ENCODE peak calls at places on chromosome 17, in nine cellular contexts. L is iris pigment epithelial cell, D is pancreas, A is HEK293T, Y is hepatic stellate cell, R is colonic mucosa, C is AG04449, Z is ovary, W is substantia nigra. T is an unnamed sample.

GRCh38 chr17:77148109-77148958 is 7.6 kb downstream of the SEC14L1 start:
- DNase-seq in W (no peak), D (no peak), R (no peak), Z (peak), L (no peak), Y (no peak), A (no peak), C (no peak), T (no peak)

GRCh38 chr17:79984045-79984840 is 51.4 kb downstream of the TBC1D16 start:
- DNase-seq in W (no peak), L (no peak), D (no peak), Z (peak), R (no peak), A (no peak), Y (no peak), C (no peak), T (no peak)

GRCh38 chr17:14201087-14201486 is 35.6 kb downstream of the CDRT15 start:
- DNase-seq in A (no peak), L (peak), C (no peak), Z (no peak), W (no peak), Y (no peak), D (no peak), R (no peak), T (no peak)

GRCh38 chr17:81991684-81992513 is 14.5 kb downstream of the ASPSCR1 start:
- DNase-seq in D (peak), L (peak), W (no peak), Y (no peak), C (no peak), Z (no peak), R (peak), A (no peak), T (no peak)

GRCh38 chr17:47850692-47851573 is at the start of gene SP6:
- DNase-seq in A (peak), W (no peak), R (peak), L (peak), Z (peak), D (peak), C (no peak), Y (no peak), T (no peak)

GRCh38 chr17:9032583-9032982 is 11.3 kb downstream of the NTN1 start:
- DNase-seq in D (no peak), Y (no peak), W (no peak), A (no peak), Z (no peak), R (no peak), C (no peak), L (no peak), T (no peak)

GRCh38 chr17:8031261-8031661 is 7.6 kb upstream of the ALOX15B start:
- DNase-seq in D (no peak), W (no peak), Y (no peak), C (no peak), Z (no peak), A (no peak), R (no peak), L (no peak), T (no peak)

GRCh38 chr17:31744541-31744951 is 114.5 kb downstream of the COPRS start:
- DNase-seq in R (no peak), D (no peak), Y (no peak), W (no peak), Z (no peak), L (no peak), C (no peak), A (no peak), T (no peak)

GRCh38 chr17:34769899-34770298 is 190.5 kb downstream of the TMEM132E start:
- DNase-seq in W (no peak), D (no peak), C (no peak), L (no peak), R (no peak), Z (no peak), A (no peak), Y (no peak), T (no peak)

GRCh38 chr17:16888413-16889087 is 83.4 kb downstream of the TNFRSF13B start:
- DNase-seq in Y (no peak), R (no peak), D (no peak), W (no peak), C (no peak), L (no peak), A (no peak), Z (no peak), T (no peak)

GRCh38 chr17:66767164-66767933 is 67.6 kb upstream of the CACNG5 start:
- DNase-seq in R (no peak), Z (no peak), W (no peak), Y (no peak), C (no peak), A (no peak), L (no peak), D (no peak), T (no peak)

GRCh38 chr17:68709995-68710780 is 109.0 kb upstream of the FAM20A start:
- DNase-seq in D (no peak), C (peak), R (no peak), W (no peak), L (peak), A (no peak), Z (no peak), Y (peak), T (no peak)

GRCh38 chr17:60676758-60677307 is 818 bp upstream of the BCAS3 start:
- DNase-seq in Y (no peak), R (no peak), Z (no peak), C (no peak), A (no peak), D (no peak), W (no peak), L (no peak), T (no peak)

GRCh38 chr17:50381920-50382319 is 8.9 kb downstream of the EME1 start:
- DNase-seq in D (no peak), A (no peak), L (no peak), C (no peak), R (no peak), Y (no peak), Z (no peak), W (no peak), T (no peak)

GRCh38 chr17:6577686-6578263 is 21.4 kb upstream of the PITPNM3 start:
- DNase-seq in C (no peak), R (peak), A (no peak), L (no peak), Y (no peak), Z (no peak), W (no peak), D (no peak), T (no peak)

GRCh38 chr17:63573634-63574033 is 23.4 kb downstream of the DCAF7 start:
- DNase-seq in C (no peak), W (no peak), A (peak), D (no peak), R (no peak), L (no peak), Y (no peak), Z (no peak), T (no peak)

GRCh38 chr17:76139801-76140660 is 1.0 kb downstream of the FOXJ1 start:
- DNase-seq in Z (no peak), A (no peak), L (no peak), W (no peak), D (no peak), R (peak), Y (no peak), C (no peak), T (no peak)

GRCh38 chr17:64775701-64776570 is 113.8 kb upstream of the SMURF2 start:
- DNase-seq in C (no peak), L (no peak), Y (no peak), Z (no peak), D (no peak), R (peak), A (no peak), W (no peak), T (no peak)

GRCh38 chr17:77675411-77675810 is 283.1 kb upstream of the TNRC6C start:
- DNase-seq in L (no peak), W (no peak), Z (no peak), A (no peak), C (no peak), D (no peak), Y (no peak), R (no peak), T (no peak)

GRCh38 chr17:40480501-40481003 is 20.9 kb downstream of the TNS4 start:
- DNase-seq in C (no peak), A (no peak), Z (no peak), W (no peak), Y (no peak), D (no peak), L (no peak), R (peak), T (no peak)

GRCh38 chr17:42431758-42432161 is 8.7 kb upstream of the CAVIN1 start:
- DNase-seq in W (no peak), Y (no peak), L (peak), Z (peak), C (no peak), D (no peak), A (no peak), R (no peak), T (no peak)

GRCh38 chr17:44269118-44269794 is 1.3 kb upstream of the SLC4A1 start:
- DNase-seq in R (no peak), D (no peak), Y (no peak), A (no peak), C (no peak), Z (no peak), W (no peak), L (no peak), T (no peak)

GRCh38 chr17:81253358-81254131 is 14.4 kb downstream of the NDUFAF8 start:
- DNase-seq in R (peak), Z (no peak), L (no peak), C (no peak), D (no peak), A (peak), W (no peak), Y (peak), T (peak)

GRCh38 chr17:58811301-58811700 is 55.6 kb downstream of the PPM1E start:
- DNase-seq in W (no peak), C (no peak), A (no peak), Y (no peak), L (no peak), Z (no peak), D (no peak), R (no peak), T (no peak)

GRCh38 chr17:50533720-50534148 is 1.2 kb downstream of the EPN3 start:
- DNase-seq in Z (peak), W (no peak), A (no peak), L (peak), D (peak), R (peak), Y (no peak), C (no peak), T (no peak)

GRCh38 chr17:31401456-31402254 is 10.2 kb downstream of the RAB11FIP4 start:
- DNase-seq in A (no peak), Y (no peak), L (no peak), Z (no peak), R (no peak), W (no peak), C (no peak), D (no peak), T (no peak)

T was measured in Panc1.